ENCODE peak calls at places on chromosome 14, in nine cellular contexts. K is occipital lobe, E is tibial artery, V is aorta, L is sciatic nerve, B is SJSA1, Z is fibroblast of lung, Q is right atrium auricular region, Y is nucleus accumbens. T is an unnamed sample.

GRCh38 chr14:104289485-104289884 is 151.1 kb downstream of the KIF26A start:
- DNase-seq in L (no peak), Q (no peak), Y (no peak), K (no peak), E (no peak), B (no peak), V (peak; percentile 9), Z (no peak), T (no peak)

GRCh38 chr14:41825622-41826021 is 218.9 kb downstream of the LRFN5 start:
- DNase-seq in Y (no peak), E (no peak), V (no peak), K (no peak), Q (no peak), B (no peak), L (no peak), Z (no peak), T (no peak)

GRCh38 chr14:65222434-65222833 is 120.1 kb upstream of the MAX start:
- DNase-seq in L (peak; percentile 78), K (peak; percentile 31), E (peak; percentile 61), Y (peak; percentile 31), Q (no peak), V (peak; percentile 52), Z (peak; percentile 57), B (no peak), T (peak; percentile 81)

GRCh38 chr14:25121342-25122129 is 71.6 kb upstream of the STXBP6 start:
- DNase-seq in V (no peak), Q (peak; percentile 70), Z (peak; percentile 93), L (no peak), B (no peak), E (no peak), K (no peak), Y (no peak), T (no peak)

GRCh38 chr14:22465201-22465835 is 123.7 kb downstream of the DAD1 start:
- DNase-seq in V (no peak), B (no peak), Z (no peak), Y (no peak), L (no peak), E (no peak), K (no peak), Q (no peak), T (no peak)

GRCh38 chr14:94110552-94111181 is at the start of gene IFI27:
- DNase-seq in K (no peak), Q (peak; percentile 87), L (peak; percentile 75), V (no peak), Y (no peak), Z (peak; percentile 57), E (no peak), B (peak; percentile 74), T (no peak)

GRCh38 chr14:104100171-104101085 is 14.9 kb downstream of the ASPG start:
- DNase-seq in Q (no peak), Y (no peak), B (no peak), L (no peak), Z (no peak), E (peak; percentile 60), V (no peak), K (no peak), T (no peak)

GRCh38 chr14:55446833-55447232 is 6.4 kb upstream of the TBPL2 start:
- DNase-seq in Z (peak; percentile 91), L (no peak), K (no peak), Q (no peak), B (peak; percentile 53), E (no peak), Y (no peak), V (no peak), T (no peak)

GRCh38 chr14:84006643-84007137 is 1523.3 kb upstream of the FLRT2 start:
- DNase-seq in Q (no peak), V (no peak), L (peak; percentile 50), Z (no peak), Y (no peak), B (no peak), K (no peak), E (no peak), T (no peak)

GRCh38 chr14:41957459-41957858 is 350.8 kb downstream of the LRFN5 start:
- DNase-seq in Y (no peak), L (no peak), V (no peak), K (no peak), Q (no peak), E (no peak), B (no peak), Z (no peak), T (no peak)

GRCh38 chr14:90023176-90023896 is 38.5 kb upstream of the KCNK13 start:
- DNase-seq in Q (no peak), B (no peak), Z (peak; percentile 79), V (no peak), K (no peak), L (no peak), Y (no peak), E (no peak), T (no peak)

GRCh38 chr14:96225745-96226151 is 21.1 kb downstream of the BDKRB2 start:
- DNase-seq in E (no peak), K (no peak), Z (peak; percentile 83), B (peak; percentile 99), L (peak; percentile 78), Y (no peak), Q (no peak), V (no peak), T (no peak)

GRCh38 chr14:90664911-90665695 is 151.1 kb downstream of the TTC7B start:
- DNase-seq in Y (no peak), L (no peak), V (no peak), Z (no peak), Q (no peak), B (no peak), E (no peak), K (no peak), T (no peak)

GRCh38 chr14:64684091-64684490 is 20.1 kb upstream of the PLEKHG3 start:
- DNase-seq in K (no peak), Q (no peak), L (no peak), E (no peak), Y (no peak), Z (peak; percentile 36), V (no peak), B (no peak), T (no peak)

GRCh38 chr14:101405171-101405883 is 156.0 kb upstream of the DIO3 start:
- DNase-seq in B (no peak), Q (peak; percentile 64), L (no peak), Y (no peak), Z (no peak), K (no peak), V (no peak), E (no peak), T (no peak)

GRCh38 chr14:69789118-69789640 is 7.9 kb downstream of the SLC10A1 start:
- DNase-seq in E (no peak), B (no peak), Y (no peak), L (no peak), Q (no peak), K (no peak), V (no peak), Z (no peak), T (no peak)

GRCh38 chr14:51188566-51189185 is 51.4 kb upstream of the TMX1 start:
- DNase-seq in Z (peak; percentile 55), K (peak; percentile 64), V (no peak), Q (no peak), E (no peak), Y (no peak), B (no peak), L (no peak), T (peak; percentile 52)

GRCh38 chr14:89078021-89078676 is 253.7 kb downstream of the TTC8 start:
- DNase-seq in L (no peak), Z (no peak), K (peak; percentile 53), Y (no peak), Q (no peak), E (no peak), B (no peak), V (no peak), T (peak; percentile 33)

GRCh38 chr14:68921666-68922065 is 57.4 kb downstream of the ACTN1 start:
- DNase-seq in Z (no peak), Y (no peak), K (no peak), B (no peak), L (no peak), V (peak; percentile 5), Q (no peak), E (no peak), T (no peak)

GRCh38 chr14:23639048-23639890 is 3.1 kb downstream of the DHRS2 start:
- DNase-seq in E (no peak), Q (no peak), L (no peak), K (no peak), B (no peak), Z (no peak), V (no peak), Y (no peak), T (no peak)

GRCh38 chr14:51446771-51447170 is 204.9 kb upstream of the FRMD6 start:
- DNase-seq in E (no peak), Q (no peak), Y (no peak), L (no peak), K (no peak), V (no peak), B (no peak), Z (peak; percentile 17), T (no peak)

GRCh38 chr14:28119849-28120248 is 646.7 kb upstream of the FOXG1 start:
- DNase-seq in V (no peak), Z (no peak), Y (no peak), K (no peak), Q (no peak), L (no peak), B (no peak), E (no peak), T (no peak)

GRCh38 chr14:33675415-33676130 is 275.3 kb downstream of the EGLN3 start:
- DNase-seq in L (no peak), Q (no peak), B (no peak), E (no peak), K (no peak), Y (no peak), V (no peak), Z (peak; percentile 47), T (no peak)

GRCh38 chr14:61346793-61347192 is 25.4 kb downstream of the PRKCH start:
- DNase-seq in Y (no peak), K (no peak), Z (peak; percentile 6), V (no peak), Q (no peak), B (no peak), L (no peak), E (no peak), T (no peak)

GRCh38 chr14:24116111-24116809 is 1.5 kb upstream of the NRL start:
- DNase-seq in Z (no peak), E (no peak), Q (no peak), Y (no peak), B (no peak), L (no peak), V (peak; percentile 42), K (no peak), T (no peak)